ENCODE peak calls at places on chromosomes 1 and 21, in eight cellular contexts. U is effector memory CD8-positive, alpha-beta T cell; W is CD4-positive, CD25-positive, alpha-beta regulatory T cell; E is HTR-8/SVneo; T is NCI-H1930; Q is GM20000; P is HCT116; G is OCI-M1. M is an unnamed sample.

GRCh38 chr1:15028117-15028516 is 125.4 kb upstream of the TMEM51 start:
- DNase-seq in U (no peak), P (no peak), T (no peak), E (no peak), W (no peak), Q (no peak), G (no peak), M (no peak)

GRCh38 chr1:91189096-91189495 is 167.3 kb upstream of the ZNF644 start:
- DNase-seq in W (no peak), P (no peak), E (no peak), T (no peak), U (no peak), Q (no peak), G (no peak), M (no peak)

GRCh38 chr1:10378071-10378841 is 20.6 kb upstream of the PGD start:
- DNase-seq in P (no peak), U (no peak), T (no peak), G (peak; percentile 44), E (no peak), Q (peak; percentile 35), W (no peak), M (peak; percentile 89)

GRCh38 chr1:206834711-206835110 is 30.7 kb upstream of the IL20 start:
- DNase-seq in T (no peak), P (no peak), E (no peak), U (no peak), G (no peak), W (no peak), Q (no peak), M (no peak)

GRCh38 chr1:234647245-234647644 is 37.3 kb upstream of the IRF2BP2 start:
- DNase-seq in Q (no peak), W (no peak), E (no peak), P (no peak), G (no peak), U (no peak), T (no peak), M (no peak)

GRCh38 chr1:181646723-181647122 is 163.4 kb downstream of the CACNA1E start:
- DNase-seq in P (no peak), Q (no peak), G (no peak), U (no peak), T (no peak), E (no peak), W (no peak), M (no peak)

GRCh38 chr1:44973645-44974044 is 12.8 kb downstream of the EIF2B3 start:
- DNase-seq in T (no peak), G (peak; percentile 5), P (no peak), W (peak; percentile 29), E (no peak), Q (no peak), U (no peak), M (no peak)

GRCh38 chr1:59384443-59384842 is 87.5 kb downstream of the FGGY start:
- DNase-seq in W (no peak), U (no peak), E (no peak), G (peak; percentile 10), T (no peak), Q (peak; percentile 8), P (no peak), M (no peak)

GRCh38 chr1:219296916-219297315 is 123.2 kb downstream of the LYPLAL1 start:
- DNase-seq in P (no peak), W (no peak), U (no peak), Q (no peak), T (no peak), G (no peak), E (no peak), M (no peak)

GRCh38 chr1:208183977-208184901 is 59.9 kb downstream of the PLXNA2 start:
- DNase-seq in T (no peak), U (no peak), G (peak; percentile 91), Q (no peak), E (peak; percentile 94), W (no peak), P (peak; percentile 18), M (no peak)

GRCh38 chr1:223364685-223365382 is 858 bp upstream of the SUSD4 start:
- DNase-seq in U (no peak), W (peak; percentile 4), E (no peak), Q (no peak), T (peak; percentile 1), G (no peak), P (no peak), M (no peak)

GRCh38 chr1:149949911-149950310 is 13.2 kb upstream of the MTMR11 start:
- DNase-seq in E (no peak), G (no peak), Q (no peak), P (no peak), W (no peak), T (no peak), U (no peak), M (no peak)

GRCh38 chr1:26626994-26627393 is 68.8 kb upstream of the ARID1A start:
- DNase-seq in Q (no peak), U (no peak), T (no peak), G (no peak), E (no peak), W (no peak), P (no peak), M (no peak)

GRCh38 chr1:203128691-203129500 is 1.4 kb downstream of the ADORA1 start:
- DNase-seq in T (no peak), G (no peak), W (no peak), Q (no peak), U (no peak), E (no peak), P (no peak), M (no peak)

GRCh38 chr1:232470711-232471110 is 159.2 kb downstream of the SIPA1L2 start:
- DNase-seq in U (no peak), P (no peak), T (no peak), E (no peak), G (no peak), Q (no peak), W (no peak), M (no peak)

GRCh38 chr1:102595106-102595505 is 513.2 kb downstream of the COL11A1 start:
- DNase-seq in P (no peak), G (peak; percentile 48), U (no peak), T (no peak), Q (no peak), E (no peak), W (no peak), M (no peak)

GRCh38 chr1:171160611-171161354 is 24.3 kb upstream of the FMO2 start:
- DNase-seq in P (no peak), U (no peak), G (no peak), T (no peak), E (no peak), W (no peak), Q (no peak), M (no peak)

GRCh38 chr1:60998786-60999185 is 83.6 kb upstream of the NFIA start:
- DNase-seq in W (no peak), T (no peak), Q (no peak), E (no peak), G (no peak), P (no peak), U (no peak), M (no peak)

GRCh38 chr1:227742738-227743715 is 7.8 kb downstream of the SNAP47 start:
- DNase-seq in W (no peak), U (no peak), E (no peak), Q (no peak), P (no peak), T (no peak), G (no peak), M (no peak)

GRCh38 chr1:100474838-100475237 is 63.1 kb upstream of the GPR88 start:
- DNase-seq in W (no peak), G (no peak), T (no peak), Q (no peak), U (no peak), P (no peak), E (no peak), M (no peak)

GRCh38 chr1:77228836-77229235 is 9.6 kb upstream of the PIGK start:
- DNase-seq in G (peak; percentile 56), P (no peak), E (no peak), W (no peak), U (no peak), Q (no peak), T (no peak), M (peak; percentile 35)

GRCh38 chr1:112506731-112507130 is 2.0 kb upstream of the WNT2B start:
- DNase-seq in P (no peak), E (no peak), W (no peak), G (no peak), Q (no peak), T (no peak), U (no peak), M (no peak)

GRCh38 chr1:109631513-109632260 is 12.1 kb downstream of the AMPD2 start:
- DNase-seq in U (no peak), W (no peak), P (no peak), G (no peak), E (no peak), T (no peak), Q (no peak), M (no peak)

GRCh38 chr1:92483442-92484170 is 3.1 kb downstream of the GFI1 start:
- DNase-seq in W (peak; percentile 52), G (peak; percentile 30), E (no peak), Q (peak; percentile 56), U (peak; percentile 21), T (peak; percentile 18), P (no peak), M (no peak)

GRCh38 chr1:210674151-210674550 is 345.4 kb downstream of the HHAT start:
- DNase-seq in P (no peak), W (no peak), T (no peak), Q (no peak), E (no peak), G (no peak), U (no peak), M (no peak)

GRCh38 chr21:28537371-28538079 is 455.2 kb downstream of the LTN1 start:
- DNase-seq in G (no peak), W (no peak), Q (no peak), E (peak; percentile 28), U (no peak), T (no peak), P (no peak), M (peak; percentile 31)

GRCh38 chr1:151058682-151059341 is 610 bp downstream of the CDC42SE1 start:
- DNase-seq in E (no peak), P (no peak), W (peak; percentile 38), G (peak; percentile 65), Q (no peak), T (no peak), U (no peak), M (peak; percentile 31)

GRCh38 chr1:203650012-203650836 is 23.6 kb downstream of the ATP2B4 start:
- DNase-seq in W (peak; percentile 42), U (peak; percentile 53), P (no peak), G (no peak), T (no peak), E (no peak), Q (peak; percentile 72), M (peak; percentile 63)

GRCh38 chr1:100773444-100773843 is 53.9 kb downstream of the VCAM1 start:
- DNase-seq in P (no peak), T (no peak), E (no peak), W (no peak), U (no peak), Q (no peak), G (no peak), M (no peak)

GRCh38 chr1:42333662-42334239 is 1.3 kb downstream of the FOXJ3 start:
- DNase-seq in W (no peak), U (no peak), G (peak; percentile 45), T (no peak), E (no peak), Q (peak; percentile 35), P (no peak), M (peak; percentile 33)

GRCh38 chr1:231381729-231382128 is 40.4 kb downstream of the EGLN1 start:
- DNase-seq in Q (no peak), P (no peak), W (no peak), E (no peak), T (no peak), U (no peak), G (no peak), M (no peak)

GRCh38 chr1:20717452-20718342 is at the start of gene KIF17:
- DNase-seq in W (peak; percentile 79), Q (peak; percentile 88), T (peak; percentile 75), U (peak; percentile 58), P (no peak), E (no peak), G (peak; percentile 65), M (peak; percentile 81)

GRCh38 chr1:53065391-53065790 is 3.4 kb downstream of the PODN start:
- DNase-seq in E (no peak), T (no peak), U (no peak), W (no peak), Q (no peak), P (no peak), G (no peak), M (no peak)

GRCh38 chr1:176643536-176643935 is 180.6 kb downstream of the PAPPA2 start:
- DNase-seq in U (no peak), E (no peak), Q (no peak), G (no peak), P (no peak), T (no peak), W (no peak), M (no peak)

M was measured in dermis blood vessel endothelial cell.